ENCODE peak calls at places on chromosomes 12 and 14, in eight cellular contexts. E is HCT116, Y is GM23338, A is SK-N-SH, X is hepatocyte, R is PC-3, G is neural progenitor cell, J is MM.1S. D is an unnamed sample.

GRCh38 chr14:77559381-77559780 is 57.1 kb downstream of the SPTLC2 start:
- DNase-seq in A (no peak), Y (no peak), X (no peak), E (no peak), R (no peak), G (no peak), J (no peak), D (no peak)

GRCh38 chr12:13316847-13317246 is 120.3 kb downstream of the EMP1 start:
- DNase-seq in X (peak; percentile 49), J (no peak), A (no peak), E (no peak), G (no peak), Y (no peak), R (no peak), D (no peak)

GRCh38 chr12:28107679-28108078 is 82.6 kb upstream of the CCDC91 start:
- DNase-seq in R (no peak), X (no peak), E (no peak), Y (no peak), J (peak; percentile 30), G (no peak), A (no peak), D (no peak)

GRCh38 chr14:67497716-67498115 is 9.2 kb upstream of the TMEM229B start:
- DNase-seq in Y (no peak), A (no peak), G (no peak), X (no peak), J (no peak), E (no peak), R (no peak), D (no peak)

GRCh38 chr14:101075025-101075800 is 171.7 kb upstream of the RTL1 start:
- DNase-seq in X (no peak), A (no peak), J (no peak), R (no peak), G (no peak), Y (no peak), E (no peak), D (no peak)

GRCh38 chr12:109937371-109937770 is 37.3 kb downstream of the TCHP start:
- DNase-seq in J (no peak), X (no peak), A (no peak), G (no peak), E (no peak), R (no peak), Y (no peak), D (no peak)

GRCh38 chr12:49552014-49552413 is 13.2 kb downstream of the KCNH3 start:
- DNase-seq in E (no peak), Y (no peak), X (no peak), R (peak; percentile 24), J (no peak), A (peak; percentile 25), G (no peak), D (no peak)

GRCh38 chr14:100872241-100872640 is 31.3 kb downstream of the RTL1 start:
- DNase-seq in A (no peak), R (no peak), E (no peak), X (no peak), G (no peak), J (no peak), Y (no peak), D (no peak)

GRCh38 chr12:121678721-121679300 is 9.4 kb upstream of the MORN3 start:
- DNase-seq in J (no peak), A (no peak), R (no peak), E (no peak), G (no peak), Y (peak; percentile 38), X (no peak), D (no peak)

GRCh38 chr12:9947674-9948073 is 15.5 kb upstream of the CLEC2A start:
- DNase-seq in Y (no peak), R (no peak), J (no peak), X (no peak), E (no peak), A (no peak), G (no peak), D (no peak)

GRCh38 chr12:9948606-9949286 is 16.6 kb upstream of the CLEC2A start:
- DNase-seq in J (peak; percentile 85), A (no peak), E (no peak), R (no peak), G (no peak), X (no peak), Y (no peak), D (no peak)

GRCh38 chr12:9951026-9951652 is 19.0 kb upstream of the CLEC2A start:
- DNase-seq in A (no peak), Y (no peak), X (no peak), G (no peak), J (peak; percentile 25), R (no peak), E (no peak), D (no peak)
- TF ChIP-seq EZH2phosphoT487 in A (no peak), Y (no peak), X (no peak), G (no peak), J (no peak), R (no peak), E (no peak), D (no peak)

GRCh38 chr14:54001189-54001878 is 44.7 kb upstream of the BMP4 start:
- DNase-seq in R (no peak), G (peak; percentile 34), J (no peak), Y (peak; percentile 55), X (no peak), A (no peak), E (no peak), D (peak; percentile 2)
- TF ChIP-seq CTCF in R (peak; percentile 36), G (peak; percentile 34), J (no peak), Y (peak; percentile 73), X (no peak), A (peak; percentile 10), E (peak; percentile 58), D (peak; percentile 54)

GRCh38 chr12:81114241-81114640 is 36.4 kb downstream of the ACSS3 start:
- DNase-seq in E (no peak), J (no peak), Y (no peak), X (no peak), G (no peak), A (no peak), R (no peak), D (no peak)
- H2AFZ ChIP-seq in E (no peak overlapping the region), J (no peak overlapping the region), Y (no peak overlapping the region), X (no peak overlapping the region), G (no peak overlapping the region), A (no peak overlapping the region), R (no peak overlapping the region), D (no peak overlapping the region)

DNA sequence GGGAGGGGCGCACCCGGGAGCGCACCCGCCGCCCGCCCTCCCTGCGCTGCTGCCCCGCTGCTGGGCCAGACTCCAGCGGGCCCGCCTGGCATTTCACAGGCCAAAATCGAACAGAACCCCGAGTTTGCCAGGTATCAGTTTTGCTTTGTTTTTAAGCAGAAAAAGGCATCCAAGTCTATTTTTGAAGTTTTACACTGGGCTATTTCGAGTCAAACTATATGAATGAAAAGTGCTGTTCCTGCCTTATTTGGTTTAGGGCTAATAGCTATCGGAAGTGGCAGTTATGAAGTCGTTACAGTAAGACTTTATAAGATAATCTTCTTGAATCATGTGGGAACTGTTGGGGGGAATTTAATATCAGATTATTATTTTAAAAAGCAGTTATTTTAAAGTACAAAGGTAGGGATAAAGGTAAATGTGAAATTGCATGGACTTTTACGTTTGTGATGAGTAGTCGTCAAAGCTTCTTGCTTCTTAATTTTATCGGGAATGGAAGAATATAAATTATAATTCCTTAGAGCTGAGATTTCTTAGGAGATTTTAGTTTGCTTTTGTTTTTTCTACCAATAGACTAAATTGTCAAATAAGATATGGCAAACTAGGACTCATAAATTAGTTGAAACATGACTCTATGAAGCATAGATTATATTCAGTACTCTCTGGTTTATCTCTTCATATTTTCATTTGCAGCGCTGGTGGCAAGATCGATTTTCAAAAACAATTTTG is 1.1 kb downstream of the MSRB3 start:
- DNase-seq in A (no peak), X (no peak), R (no peak), Y (no peak), G (no peak), J (peak; percentile 44), E (no peak), D (no peak)
- TF ChIP-seq EZH2phosphoT487 in A (no peak), X (no peak), R (no peak), Y (no peak), G (no peak), J (no peak), E (no peak), D (peak; percentile 25)

GRCh38 chr14:90897022-90897421 is 80.8 kb upstream of the TTC7B start:
- DNase-seq in J (no peak), A (no peak), E (no peak), X (no peak), Y (no peak), R (no peak), G (no peak), D (no peak)

GRCh38 chr14:90903101-90903500 is 86.9 kb upstream of the TTC7B start:
- DNase-seq in E (peak; percentile 45), A (peak; percentile 69), X (peak; percentile 74), G (peak; percentile 78), Y (peak; percentile 78), R (peak; percentile 75), J (peak; percentile 49), D (peak; percentile 70)

GRCh38 chr14:90905531-90905930 is 89.3 kb upstream of the TTC7B start:
- DNase-seq in G (no peak), E (no peak), A (no peak), X (no peak), Y (no peak), R (no peak), J (no peak), D (peak; percentile 9)

DNA sequence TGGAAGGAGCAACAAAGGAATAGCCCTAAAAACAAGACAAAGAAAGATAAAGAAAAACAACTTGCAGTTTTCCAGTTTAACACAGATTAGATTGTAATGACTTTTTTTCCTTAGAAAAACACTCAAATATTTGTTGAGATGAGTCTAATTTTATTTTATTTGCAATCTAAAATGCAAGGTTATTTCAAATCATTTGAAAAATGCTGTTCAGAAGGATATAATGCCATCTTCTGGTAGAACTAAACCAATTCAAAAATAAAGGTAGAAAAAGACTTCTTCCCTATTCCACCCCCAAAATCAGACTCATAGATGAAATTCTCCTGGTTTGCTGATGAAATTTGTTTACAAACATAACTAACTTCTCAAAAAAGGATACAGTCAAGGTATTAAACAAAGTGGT is 84.5 kb upstream of the TTC7B start:
- DNase-seq in E (no peak), X (no peak), Y (no peak), A (no peak), G (no peak), J (no peak), R (peak; percentile 7), D (no peak)
- TF ChIP-seq CTCF in E (peak; percentile 22), X (peak; percentile 21), Y (no peak), A (peak; percentile 52), G (peak; percentile 9), J (no peak), R (peak; percentile 54), D (peak; percentile 50)

GRCh38 chr12:48105321-48105866 is 485 bp downstream of the SENP1 start:
- DNase-seq in G (peak; percentile 14), A (no peak), Y (peak; percentile 19), E (no peak), J (peak; percentile 57), R (peak; percentile 27), X (peak; percentile 6), D (peak; percentile 64)
- H2AFZ ChIP-seq in G (peak overlapping the region; percentile 80), A (peak overlapping the region; percentile 99), Y (peak overlapping the region; percentile 91), E (peak overlapping the region; percentile 46), J (peak overlapping the region; percentile 91), R (peak overlapping the region; percentile 97), X (peak overlapping the region; percentile 90), D (peak overlapping the region; percentile 71)